ENCODE peak calls at places on chromosomes 5 and 9, in eight cellular contexts. K is kidney, J is AG04450, T is H9, Y is heart left ventricle, O is PC-3, B is pancreas, C is tibial artery. F is an unnamed sample. For H3K9me3, the result is how much of the 10 kb centered on the place peaks cover.

GRCh38 chr5:141041427-141041785 is 9.8 kb upstream of the PCDHB1 start:
- DNase-seq in K (no peak), J (no peak), T (no peak), Y (no peak), O (no peak), B (no peak), C (no peak), F (no peak)

GRCh38 chr5:134554319-134555222 is 29.1 kb downstream of the JADE2 start:
- DNase-seq in K (peak), J (peak), T (no peak), Y (peak), O (peak), B (no peak), C (peak), F (no peak)

GRCh38 chr9:125180876-125181275 is 8.7 kb downstream of the PPP6C start:
- DNase-seq in K (no peak), J (no peak), T (no peak), Y (no peak), O (no peak), B (no peak), C (no peak), F (no peak)

GRCh38 chr9:93678199-93679019 is 102.0 kb downstream of the PHF2 start:
- DNase-seq in K (peak), J (no peak), T (peak), Y (peak), O (no peak), B (peak), C (peak), F (no peak)

GRCh38 chr9:113599647-113600476 is 136.3 kb downstream of the RGS3 start:
- DNase-seq in K (peak), J (no peak), T (peak), Y (peak), O (no peak), B (peak), C (peak), F (no peak)

GRCh38 chr5:37598665-37599064 is 219.5 kb downstream of the WDR70 start:
- DNase-seq in K (no peak), J (no peak), T (no peak), Y (no peak), O (no peak), B (no peak), C (no peak), F (no peak)

GRCh38 chr5:5188377-5189020 is 48.4 kb downstream of the ADAMTS16 start:
- DNase-seq in K (no peak), J (no peak), T (no peak), Y (no peak), O (no peak), B (no peak), C (no peak), F (no peak)

GRCh38 chr5:83925321-83925877 is 204.7 kb upstream of the HAPLN1 start:
- DNase-seq in K (no peak), J (peak), T (no peak), Y (no peak), O (peak), B (no peak), C (no peak), F (no peak)

GRCh38 chr5:121581588-121581987 is 270.1 kb upstream of the FTMT start:
- DNase-seq in K (no peak), J (no peak), T (no peak), Y (no peak), O (no peak), B (no peak), C (no peak), F (no peak)

GRCh38 chr5:57316798-57317327 is 143.0 kb downstream of the GPBP1 start:
- DNase-seq in K (no peak), J (peak), T (no peak), Y (no peak), O (peak), B (no peak), C (no peak), F (no peak)

GRCh38 chr9:130254753-130255637 is 10.6 kb upstream of the HMCN2 start:
- DNase-seq in K (no peak), J (no peak), T (no peak), Y (no peak), O (no peak), B (no peak), C (peak), F (no peak)

GRCh38 chr5:175842947-175843793 is 28.2 kb upstream of the CPLX2 start:
- DNase-seq in K (no peak), J (peak), T (peak), Y (no peak), O (peak), B (no peak), C (no peak), F (no peak)

GRCh38 chr5:42520957-42521356 is 97.7 kb downstream of the GHR start:
- DNase-seq in K (no peak), J (no peak), T (no peak), Y (no peak), O (peak), B (no peak), C (no peak), F (no peak)

GRCh38 chr9:136838314-136839228 is 3.7 kb upstream of the AJM1 start:
- DNase-seq in K (no peak), J (no peak), T (no peak), Y (no peak), O (no peak), B (no peak), C (no peak), F (no peak)
- H3K27ac ChIP-seq in K (no peak), J (no peak), T (no peak), Y (no peak), O (no peak), B (no peak), C (no peak), F (no peak)

GRCh38 chr5:178711572-178711971 is 18.9 kb downstream of the ZNF354A start:
- DNase-seq in K (no peak), J (no peak), T (no peak), Y (no peak), O (no peak), B (no peak), C (no peak), F (no peak)
- H3K9me3 ChIP-seq in K (half or more), J (under half), T (half or more), Y (half or more), O (half or more), B (under half), C (under half), F (half or more)

GRCh38 chr5:124740991-124741583 is 5.4 kb downstream of the ZNF608 start:
- DNase-seq in K (no peak), J (no peak), T (no peak), Y (no peak), O (peak), B (no peak), C (no peak), F (no peak)

GRCh38 chr5:124736814-124737186 is 9.6 kb downstream of the ZNF608 start:
- DNase-seq in K (no peak), J (no peak), T (no peak), Y (no peak), O (no peak), B (no peak), C (no peak), F (no peak)

GRCh38 chr5:124737651-124738050 is 8.8 kb downstream of the ZNF608 start:
- DNase-seq in K (no peak), J (no peak), T (no peak), Y (no peak), O (no peak), B (no peak), C (no peak), F (no peak)

GRCh38 chr5:124740055-124740454 is 6.4 kb downstream of the ZNF608 start:
- DNase-seq in K (no peak), J (no peak), T (no peak), Y (no peak), O (no peak), B (no peak), C (no peak), F (no peak)

GRCh38 chr5:124738751-124739559 is 7.5 kb downstream of the ZNF608 start:
- DNase-seq in K (no peak), J (no peak), T (peak), Y (no peak), O (no peak), B (no peak), C (no peak), F (no peak)
- TF ChIP-seq CTCF in K (peak), J (no peak), T (peak), Y (no peak), O (no peak), B (no peak), C (no peak), F (no peak)

GRCh38 chr9:36161187-36161586 is 8.0 kb upstream of the CCIN start:
- DNase-seq in K (peak), J (no peak), T (no peak), Y (no peak), O (no peak), B (no peak), C (peak), F (no peak)
- H3K27ac ChIP-seq in K (no peak), J (no peak), T (no peak), Y (peak), O (no peak), B (no peak), C (peak), F (no peak)

DNA sequence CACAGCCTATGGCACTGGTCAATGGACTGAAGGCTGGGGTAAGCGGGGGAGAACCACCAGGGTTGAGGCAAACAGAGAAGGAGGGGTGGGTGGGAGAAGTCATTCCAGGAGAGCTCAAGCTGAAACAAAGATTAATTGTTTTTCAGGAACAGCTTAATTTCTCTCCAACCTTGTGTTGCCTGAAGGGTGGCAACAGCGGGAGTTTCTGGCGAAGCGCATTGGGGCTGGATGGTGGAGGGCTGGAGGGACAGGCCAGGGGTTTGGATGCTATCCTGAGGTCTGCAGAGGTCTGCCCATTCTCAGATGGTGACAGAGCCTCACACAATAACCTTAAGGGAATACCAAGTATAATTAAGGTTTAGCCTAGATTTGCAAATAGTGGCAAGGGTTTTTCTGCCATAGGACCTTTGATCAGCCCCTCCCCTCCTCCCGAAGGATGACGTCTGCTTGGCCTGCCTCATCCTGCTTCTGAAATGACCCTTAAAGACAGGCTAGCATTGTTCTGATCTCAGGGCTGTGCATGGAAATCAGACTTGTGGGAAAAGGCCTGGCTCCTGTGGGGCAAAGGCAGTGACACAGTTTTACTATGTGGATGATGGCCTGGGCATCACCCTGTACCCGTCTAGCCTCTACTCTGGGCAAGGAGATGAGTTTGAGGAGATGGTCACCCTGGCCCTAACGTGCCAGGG is 32.7 kb downstream of the PSD2 start:
- DNase-seq in K (peak), J (no peak), T (no peak), Y (no peak), O (no peak), B (no peak), C (peak), F (no peak)
- H3K9me3 ChIP-seq in K (under half), J (under half), T (under half), Y (under half), O (under half), B (under half), C (under half), F (under half)

GRCh38 chr5:180115326-180116076 is 43.9 kb upstream of the RNF130 start:
- DNase-seq in K (peak), J (no peak), T (no peak), Y (no peak), O (no peak), B (no peak), C (peak), F (peak)

GRCh38 chr5:180116441-180117377 is 45.1 kb upstream of the RNF130 start:
- DNase-seq in K (peak), J (no peak), T (peak), Y (no peak), O (peak), B (peak), C (peak), F (no peak)

GRCh38 chr5:180116077-180116375 is 44.5 kb upstream of the RNF130 start:
- DNase-seq in K (peak), J (no peak), T (peak), Y (no peak), O (no peak), B (peak), C (peak), F (no peak)

GRCh38 chr5:180118391-180118791 is 46.8 kb upstream of the RNF130 start:
- DNase-seq in K (peak), J (no peak), T (no peak), Y (no peak), O (no peak), B (peak), C (peak), F (no peak)

GRCh38 chr5:180117378-180117725 is 45.8 kb upstream of the RNF130 start:
- DNase-seq in K (peak), J (no peak), T (no peak), Y (no peak), O (no peak), B (no peak), C (no peak), F (no peak)
- TF ChIP-seq CTCF in K (no peak), J (no peak), T (no peak), Y (no peak), O (no peak), B (no peak), C (no peak), F (no peak)

GRCh38 chr9:36426945-36427344 is 26.9 kb upstream of the RNF38 start:
- DNase-seq in K (no peak), J (no peak), T (no peak), Y (no peak), O (no peak), B (no peak), C (no peak), F (no peak)

GRCh38 chr9:36424289-36425055 is 24.4 kb upstream of the RNF38 start:
- DNase-seq in K (no peak), J (no peak), T (no peak), Y (no peak), O (no peak), B (no peak), C (no peak), F (no peak)

GRCh38 chr9:36426348-36426747 is 26.3 kb upstream of the RNF38 start:
- DNase-seq in K (no peak), J (no peak), T (no peak), Y (no peak), O (no peak), B (no peak), C (no peak), F (no peak)

DNA sequence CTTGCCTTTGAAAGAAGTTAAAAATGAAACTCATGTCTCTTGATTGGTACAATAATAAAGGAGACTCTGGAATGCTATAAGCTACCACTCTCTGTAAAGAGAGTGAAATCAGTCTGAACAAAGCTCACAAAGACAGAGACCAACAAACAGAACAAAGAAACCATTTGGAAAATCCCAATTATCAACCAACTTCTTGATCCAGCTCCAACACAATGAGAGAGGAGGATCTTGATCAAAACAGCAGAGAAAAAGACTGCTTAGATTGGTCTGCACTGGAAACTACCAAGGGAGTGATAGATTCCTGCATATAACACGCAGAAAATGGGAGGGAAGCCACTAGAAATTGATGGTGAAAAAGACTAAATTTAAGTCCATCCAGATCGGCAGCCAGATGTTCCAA is 23.1 kb upstream of the RNF38 start:
- DNase-seq in K (no peak), J (no peak), T (no peak), Y (no peak), O (no peak), B (no peak), C (no peak), F (no peak)
- H3K27ac ChIP-seq in K (no peak), J (no peak), T (no peak), Y (no peak), O (no peak), B (no peak), C (no peak), F (no peak)

GRCh38 chr5:40447438-40447837 is 232.3 kb upstream of the PTGER4 start:
- DNase-seq in K (no peak), J (no peak), T (no peak), Y (no peak), O (peak), B (no peak), C (no peak), F (no peak)
- H3K9me3 ChIP-seq in K (under half), J (under half), T (under half), Y (under half), O (under half), B (under half), C (under half), F (under half)

F was measured in CD4-positive, alpha-beta T cell.